ENCODE peak calls at places on chromosomes 1 and 21, in five cellular contexts. C is PC-3, I is H9, X is progenitor cell of endocrine pancreas, Y is AG04449. K is an unnamed sample.

GRCh38 chr1:186763107-186763506 is 65.6 kb upstream of the PLA2G4A start:
- DNase-seq in C (peak), I (no peak), X (no peak), Y (peak), K (peak)

GRCh38 chr1:23446644-23447310 is 22.2 kb upstream of the TCEA3 start:
- DNase-seq in C (no peak), I (no peak), X (no peak), Y (no peak), K (no peak)

GRCh38 chr1:24452922-24453481 is 37.4 kb downstream of the NIPAL3 start:
- DNase-seq in C (no peak), I (no peak), X (no peak), Y (no peak), K (no peak)

GRCh38 chr1:240914506-240914905 is 302.6 kb upstream of the GREM2 start:
- DNase-seq in C (no peak), I (no peak), X (no peak), Y (no peak), K (no peak)

GRCh38 chr1:116919802-116920201 is 10.1 kb downstream of the PTGFRN start:
- DNase-seq in C (no peak), I (no peak), X (no peak), Y (no peak), K (no peak)

GRCh38 chr1:198837276-198838021 is 198.6 kb downstream of the PTPRC start:
- DNase-seq in C (peak), I (no peak), X (no peak), Y (no peak), K (no peak)

GRCh38 chr1:200588698-200589097 is 31.9 kb downstream of the KIF14 start:
- DNase-seq in C (no peak), I (no peak), X (no peak), Y (no peak), K (no peak)

GRCh38 chr1:3417082-3417728 is 37.3 kb upstream of the ARHGEF16 start:
- DNase-seq in C (peak), I (no peak), X (no peak), Y (no peak), K (no peak)

GRCh38 chr1:2783435-2784397 is 17.8 kb downstream of the TTC34 start:
- DNase-seq in C (no peak), I (no peak), X (no peak), Y (no peak), K (no peak)

GRCh38 chr21:14550200-14550599 is 4.1 kb upstream of the SAMSN1 start:
- DNase-seq in C (no peak), I (no peak), X (no peak), Y (no peak), K (no peak)

GRCh38 chr1:246295968-246296367 is 211.1 kb downstream of the SMYD3 start:
- DNase-seq in C (no peak), I (no peak), X (no peak), Y (no peak), K (no peak)

GRCh38 chr1:167529829-167530474 is 11.6 kb upstream of the CD247 start:
- DNase-seq in C (no peak), I (no peak), X (no peak), Y (peak), K (no peak)

GRCh38 chr1:202968895-202969295 is 1.8 kb upstream of the CYB5R1 start:
- DNase-seq in C (peak), I (peak), X (no peak), Y (no peak), K (no peak)

GRCh38 chr1:32666866-32667566 is 16.0 kb downstream of the RBBP4 start:
- DNase-seq in C (no peak), I (no peak), X (no peak), Y (no peak), K (no peak)

GRCh38 chr1:219990782-219991510 is 55.4 kb downstream of the EPRS1 start:
- DNase-seq in C (peak), I (no peak), X (no peak), Y (no peak), K (no peak)

GRCh38 chr1:145967288-145967687 is 2.8 kb downstream of the POLR3GL start:
- DNase-seq in C (no peak), I (no peak), X (no peak), Y (no peak), K (no peak)

GRCh38 chr1:145963218-145964019 is 956 bp downstream of the ANKRD34A start:
- DNase-seq in C (peak), I (no peak), X (no peak), Y (no peak), K (no peak)

GRCh38 chr1:145965119-145965744 is 742 bp downstream of the POLR3GL start:
- DNase-seq in C (peak), I (no peak), X (no peak), Y (no peak), K (no peak)

GRCh38 chr1:145962157-145963102 is 1.9 kb downstream of the ANKRD34A start:
- DNase-seq in C (peak), I (no peak), X (no peak), Y (no peak), K (no peak)

DNA sequence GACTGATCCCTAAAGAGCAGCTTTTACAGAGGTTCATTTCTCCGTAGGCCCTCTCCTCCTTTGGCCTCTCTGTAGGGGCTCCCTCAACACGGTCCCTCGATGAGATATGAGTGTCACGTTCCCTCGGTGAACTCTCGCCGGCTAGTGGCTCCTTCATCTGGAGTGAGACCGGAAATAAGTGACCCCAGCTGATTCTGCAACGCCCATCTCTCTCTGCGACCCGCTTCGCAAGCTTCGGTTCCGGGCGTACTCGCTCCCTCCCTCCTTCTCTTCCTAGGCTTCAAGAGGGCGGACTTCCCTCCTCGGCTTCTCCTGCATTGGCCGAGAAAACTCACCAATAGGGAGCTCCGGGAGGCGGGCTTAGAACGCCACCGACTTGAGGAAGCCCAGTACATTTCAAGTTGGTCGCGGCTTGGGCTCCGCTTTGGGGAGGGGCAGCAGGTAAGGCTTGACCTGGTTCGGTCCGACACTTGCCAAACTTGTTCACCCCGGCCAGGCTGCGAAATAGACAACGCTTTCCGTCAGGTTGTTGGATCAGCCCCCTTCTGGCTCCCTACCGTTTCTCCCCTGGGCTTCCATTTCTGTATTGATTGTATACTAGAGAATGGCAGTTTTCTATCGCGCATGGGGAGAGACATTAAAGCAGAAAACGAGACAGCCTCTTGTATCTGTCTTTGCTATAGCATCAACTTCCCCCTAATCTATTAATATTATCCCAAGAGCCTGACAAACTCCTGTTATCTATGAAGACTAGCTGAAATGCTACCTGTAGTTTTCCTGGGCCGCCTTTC is at the start of the genes ANKRD34A and POLR3GL:
- DNase-seq in C (peak), I (peak), X (peak), Y (no peak), K (peak)
- TF ChIP-seq CTCF in C (no peak), I (no peak), X (no peak), Y (no peak), K (no peak)

DNA sequence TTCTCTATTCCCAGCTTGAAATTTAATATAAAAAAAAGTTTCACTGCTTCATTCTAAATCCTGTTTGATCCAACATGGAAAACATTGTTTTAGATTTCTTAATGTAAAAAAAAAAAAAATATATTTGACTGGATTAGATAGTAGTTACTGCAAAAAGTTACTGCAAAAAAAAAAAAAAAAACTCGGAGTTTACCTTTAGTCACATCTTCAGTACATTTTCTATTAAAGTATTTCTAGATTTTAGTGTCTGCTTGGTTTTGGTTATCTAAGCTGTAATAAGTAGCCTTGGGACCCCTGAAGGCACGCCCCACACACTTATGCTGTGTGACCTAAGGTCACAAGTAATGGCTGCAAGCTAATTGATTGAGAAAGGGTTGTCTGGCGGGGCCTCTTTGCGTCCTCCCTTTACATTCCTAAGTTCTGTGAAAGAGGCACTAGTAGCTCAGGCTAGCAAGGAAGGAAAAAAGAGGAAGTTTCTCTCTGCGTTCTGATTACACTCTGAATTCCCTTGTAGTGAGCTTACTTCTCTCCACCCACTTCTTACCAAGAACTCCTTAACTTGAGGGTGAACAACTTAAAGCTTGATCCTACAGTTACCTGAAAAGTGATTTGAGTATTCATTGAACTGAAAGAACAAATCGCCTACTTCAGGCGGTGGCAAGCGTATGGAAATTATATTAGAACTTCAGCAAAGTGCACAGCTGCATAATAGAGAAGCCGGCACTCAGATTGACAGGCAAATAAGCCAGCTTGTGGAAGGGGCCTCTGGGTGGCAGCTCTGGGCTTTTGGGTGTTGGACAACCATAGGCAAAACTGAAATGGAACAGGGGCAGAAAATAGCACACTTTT is 464.2 kb downstream of the USP25 start:
- DNase-seq in C (peak), I (peak), X (no peak), Y (peak), K (peak)
- TF ChIP-seq CTCF in C (no peak), I (no peak), X (no peak), Y (peak), K (peak)

GRCh38 chr1:27321813-27322568 is at the start of gene TMEM222:
- DNase-seq in C (peak), I (peak), X (peak), Y (peak), K (peak)
- TF ChIP-seq CTCF in C (no peak), I (no peak), X (no peak), Y (peak), K (no peak)

GRCh38 chr1:61285371-61285885 is 203.1 kb downstream of the NFIA start:
- DNase-seq in C (peak), I (no peak), X (no peak), Y (no peak), K (no peak)
- TF ChIP-seq CTCF in C (no peak), I (no peak), X (no peak), Y (no peak), K (no peak)

GRCh38 chr1:1343811-1344421 is 5.3 kb downstream of the DVL1 start:
- DNase-seq in C (peak), I (no peak), X (no peak), Y (no peak), K (no peak)

GRCh38 chr1:1345860-1346500 is 3.2 kb downstream of the DVL1 start:
- DNase-seq in C (no peak), I (no peak), X (no peak), Y (no peak), K (no peak)

GRCh38 chr1:1346501-1346890 is 2.7 kb downstream of the DVL1 start:
- DNase-seq in C (no peak), I (no peak), X (no peak), Y (no peak), K (no peak)

GRCh38 chr1:1345384-1345783 is 3.8 kb downstream of the DVL1 start:
- DNase-seq in C (peak), I (no peak), X (no peak), Y (no peak), K (no peak)

DNA sequence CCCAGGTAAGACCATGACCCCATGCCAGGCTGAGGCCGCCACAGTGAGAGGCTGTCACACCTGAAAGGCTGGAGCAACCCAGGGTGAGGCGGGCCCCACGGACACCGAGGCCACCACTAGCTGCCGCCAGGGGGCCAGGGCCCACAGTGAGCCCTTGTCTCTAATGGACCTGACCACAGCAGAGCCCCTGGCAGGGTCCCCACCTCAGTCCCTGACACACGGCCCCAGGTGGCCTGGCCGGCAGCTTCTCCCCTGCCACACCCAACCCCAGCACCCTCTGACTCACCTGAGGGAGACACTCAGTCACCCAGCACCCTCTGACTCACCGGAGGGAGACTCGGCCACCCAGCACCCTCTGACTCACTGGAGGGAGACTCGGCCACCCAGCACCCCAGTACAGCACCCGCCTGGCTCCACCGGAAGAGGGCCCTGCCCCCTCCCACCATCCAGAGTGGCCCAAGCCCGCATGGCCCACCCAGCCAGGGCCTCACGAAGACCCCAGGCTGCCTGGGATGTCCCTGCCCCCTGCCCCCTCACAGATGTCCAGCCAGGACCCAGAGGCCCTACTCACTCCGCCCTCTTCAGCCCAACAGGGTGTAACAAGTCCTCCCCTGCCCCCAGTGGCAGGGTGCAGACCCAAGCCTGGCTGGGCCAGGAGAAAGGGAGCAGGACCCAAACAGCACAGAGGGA is 4.4 kb downstream of the DVL1 start:
- DNase-seq in C (peak), I (no peak), X (peak), Y (no peak), K (no peak)
- TF ChIP-seq CTCF in C (peak), I (peak), X (peak), Y (peak), K (peak)

GRCh38 chr1:47705517-47706130 is 267.8 kb downstream of the FOXD2 start:
- DNase-seq in C (no peak), I (no peak), X (no peak), Y (no peak), K (no peak)

GRCh38 chr1:47701283-47701682 is 263.4 kb downstream of the FOXD2 start:
- DNase-seq in C (no peak), I (no peak), X (no peak), Y (no peak), K (no peak)

GRCh38 chr1:47701741-47702515 is 264.1 kb downstream of the FOXD2 start:
- DNase-seq in C (no peak), I (no peak), X (no peak), Y (no peak), K (no peak)

GRCh38 chr1:47703161-47703825 is 265.4 kb downstream of the FOXD2 start:
- DNase-seq in C (no peak), I (no peak), X (no peak), Y (no peak), K (no peak)

DNA sequence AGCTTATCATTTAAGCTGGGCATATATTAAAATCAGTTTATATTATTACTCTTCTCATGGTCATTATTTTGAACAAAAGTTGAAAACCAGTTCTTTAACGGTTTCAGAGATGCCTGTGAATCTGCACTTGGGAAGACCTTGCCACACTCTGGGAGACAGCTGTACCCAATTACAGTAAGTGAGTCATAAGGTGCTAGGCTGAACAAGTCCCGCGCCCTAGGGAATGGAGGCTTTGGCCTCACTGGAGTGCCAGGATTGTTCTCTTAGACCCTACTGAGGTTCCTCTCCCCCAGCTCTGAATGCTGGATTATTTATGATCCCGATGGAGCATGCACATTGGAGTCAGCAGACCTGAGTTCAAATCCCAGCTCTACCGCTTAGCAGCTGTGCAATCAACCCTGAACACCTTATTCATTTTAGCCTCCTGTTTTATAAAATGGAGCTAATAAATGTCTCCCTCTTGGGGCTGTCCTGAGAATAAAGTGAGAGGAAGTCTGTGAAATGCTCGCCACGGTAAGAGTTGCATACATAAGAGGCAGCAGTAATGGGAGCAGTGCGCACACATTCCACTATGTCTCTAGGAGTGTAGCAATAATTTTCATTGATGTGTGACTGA is 266.2 kb downstream of the FOXD2 start:
- DNase-seq in C (peak), I (no peak), X (no peak), Y (no peak), K (no peak)
- TF ChIP-seq CTCF in C (peak), I (peak), X (peak), Y (no peak), K (peak)

DNA sequence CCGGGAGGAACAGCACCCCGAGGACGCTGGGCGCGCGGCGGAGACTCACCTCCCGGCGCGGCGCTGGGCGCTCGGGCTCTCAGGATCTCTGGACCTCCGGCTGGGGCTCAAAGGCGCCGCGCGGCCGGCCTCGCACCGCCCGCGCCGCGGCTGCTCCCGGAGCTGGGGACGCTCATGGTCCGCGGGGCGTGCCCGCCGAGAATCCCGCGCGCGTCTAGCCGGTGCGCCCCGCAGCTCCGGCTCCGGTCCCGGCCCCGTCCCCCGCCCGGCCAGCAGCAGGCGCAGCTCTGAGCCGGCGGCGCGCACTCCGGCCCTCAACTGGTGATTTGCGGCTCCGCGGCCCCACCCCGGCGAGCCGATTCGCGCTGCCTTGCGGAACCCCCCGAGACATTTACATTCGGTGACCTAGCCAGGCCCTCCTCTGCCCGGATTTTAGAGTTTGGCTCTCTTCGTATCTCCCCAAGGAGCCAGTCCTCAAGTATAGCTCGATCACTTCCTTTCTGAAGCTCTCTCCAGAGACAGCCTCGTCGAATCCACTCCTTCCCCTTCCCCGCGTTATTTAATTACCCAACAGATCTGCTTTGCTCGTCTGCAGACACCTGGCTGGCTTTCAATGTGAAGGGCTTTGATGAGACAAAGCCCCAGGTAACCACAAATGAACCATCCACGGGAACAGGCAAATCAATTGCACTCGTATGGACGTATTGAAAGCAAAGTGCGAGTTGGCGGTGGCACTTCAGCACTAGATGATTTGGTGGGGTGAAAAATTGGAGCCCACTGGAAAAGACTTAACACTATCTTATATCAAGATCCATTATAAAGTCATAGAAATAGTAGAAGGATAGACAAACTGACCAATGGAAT is at the start of gene BCAR3:
- DNase-seq in C (peak), I (peak), X (peak), Y (no peak), K (no peak)
- TF ChIP-seq CTCF in C (peak), I (no peak), X (peak), Y (peak), K (no peak)

DNA sequence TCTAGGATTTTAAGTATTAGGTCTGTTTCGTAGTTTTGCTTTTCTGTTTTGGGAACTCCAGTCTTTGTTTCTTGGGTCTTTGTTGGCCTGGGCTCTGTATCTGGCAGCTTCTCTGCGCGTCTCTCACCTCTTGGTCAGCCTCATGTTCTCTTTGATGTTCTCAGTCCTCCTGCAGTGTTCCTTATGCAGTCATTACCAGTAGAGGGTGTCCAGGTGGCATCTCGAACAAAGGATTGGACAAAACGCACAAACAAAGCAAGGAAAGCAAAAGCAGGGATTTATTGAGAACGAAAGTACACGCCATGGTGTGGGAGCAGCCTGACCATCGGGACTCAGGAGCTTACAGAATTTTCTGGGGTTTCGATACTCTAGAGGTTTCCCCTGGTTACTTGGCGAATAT is 133.7 kb upstream of the COL6A1 start:
- DNase-seq in C (no peak), I (peak), X (no peak), Y (no peak), K (no peak)
- TF ChIP-seq CTCF in C (no peak), I (no peak), X (no peak), Y (no peak), K (peak)

GRCh38 chr1:14111121-14111520 is 411.1 kb downstream of the PRDM2 start:
- DNase-seq in C (peak), I (peak), X (no peak), Y (no peak), K (no peak)
- TF ChIP-seq CTCF in C (peak), I (peak), X (no peak), Y (no peak), K (no peak)

K was measured in retinal pigment epithelial cell.